ENCODE peak calls at places on chromosomes 13 and 19, in eight cellular contexts. One of them, this sample, is unnamed.
A peak's percentile ranks its signal among the peaks of the same experiment; 100 is the strongest.

GRCh38 chr13:73833331-73834070 is 300.7 kb downstream of the KLF12 start:
- DNase-seq in SJSA1: no peak
- DNase-seq in SJCRH30: no peak
- DNase-seq in tibial nerve: no peak
- DNase-seq in lower lobe of right lung: no peak
- DNase-seq in body of pancreas: no peak
- DNase-seq in neural progenitor cell: no peak
- DNase-seq in right cardiac atrium: no peak
- DNase-seq in this sample: no peak

GRCh38 chr13:87536499-87536898 is 134.7 kb upstream of the SLITRK5 start:
- DNase-seq in lower lobe of right lung: no peak
- DNase-seq in tibial nerve: no peak
- DNase-seq in neural progenitor cell: no peak
- DNase-seq in right cardiac atrium: no peak
- DNase-seq in SJSA1: no peak
- DNase-seq in SJCRH30: no peak
- DNase-seq in body of pancreas: no peak
- DNase-seq in this sample: no peak

GRCh38 chr19:2524840-2525723 is 49.2 kb downstream of the GADD45B start:
- DNase-seq in right cardiac atrium: peak; percentile 72
- DNase-seq in SJCRH30: no peak
- DNase-seq in SJSA1: peak; percentile 92
- DNase-seq in tibial nerve: no peak
- DNase-seq in neural progenitor cell: no peak
- DNase-seq in lower lobe of right lung: no peak
- DNase-seq in body of pancreas: no peak
- DNase-seq in this sample: no peak

GRCh38 chr19:3270908-3271307 is 46.4 kb downstream of the CELF5 start:
- DNase-seq in neural progenitor cell: peak; percentile 90
- DNase-seq in lower lobe of right lung: no peak
- DNase-seq in tibial nerve: no peak
- DNase-seq in right cardiac atrium: no peak
- DNase-seq in SJCRH30: peak; percentile 47
- DNase-seq in body of pancreas: peak; percentile 35
- DNase-seq in SJSA1: peak; percentile 62
- DNase-seq in this sample: no peak

GRCh38 chr13:87042946-87043345 is 628.2 kb upstream of the SLITRK5 start:
- DNase-seq in neural progenitor cell: no peak
- DNase-seq in lower lobe of right lung: no peak
- DNase-seq in SJCRH30: no peak
- DNase-seq in tibial nerve: no peak
- DNase-seq in SJSA1: no peak
- DNase-seq in right cardiac atrium: no peak
- DNase-seq in body of pancreas: no peak
- DNase-seq in this sample: no peak

GRCh38 chr13:26502826-26503225 is 54.7 kb upstream of the WASF3 start:
- DNase-seq in SJSA1: no peak
- DNase-seq in body of pancreas: peak; percentile 16
- DNase-seq in right cardiac atrium: no peak
- DNase-seq in lower lobe of right lung: no peak
- DNase-seq in SJCRH30: no peak
- DNase-seq in neural progenitor cell: peak; percentile 40
- DNase-seq in tibial nerve: peak; percentile 30
- DNase-seq in this sample: no peak

GRCh38 chr19:3068071-3068470 is 5.8 kb upstream of the TLE5 start:
- DNase-seq in body of pancreas: peak; percentile 76
- DNase-seq in SJCRH30: peak; percentile 90
- DNase-seq in tibial nerve: no peak
- DNase-seq in neural progenitor cell: no peak
- DNase-seq in lower lobe of right lung: no peak
- DNase-seq in SJSA1: no peak
- DNase-seq in right cardiac atrium: no peak
- DNase-seq in this sample: no peak

GRCh38 chr19:41753936-41754529 is 1.3 kb upstream of the CEACAM6 start:
- DNase-seq in SJCRH30: peak; percentile 77
- DNase-seq in body of pancreas: peak; percentile 80
- DNase-seq in right cardiac atrium: peak; percentile 54
- DNase-seq in SJSA1: no peak
- DNase-seq in lower lobe of right lung: peak; percentile 57
- DNase-seq in neural progenitor cell: peak; percentile 27
- DNase-seq in tibial nerve: peak; percentile 53
- DNase-seq in this sample: no peak

GRCh38 chr19:56133858-56134654 is 7.0 kb upstream of the ZNF444 start:
- DNase-seq in body of pancreas: no peak
- DNase-seq in neural progenitor cell: no peak
- DNase-seq in SJCRH30: no peak
- DNase-seq in right cardiac atrium: no peak
- DNase-seq in SJSA1: no peak
- DNase-seq in tibial nerve: no peak
- DNase-seq in lower lobe of right lung: peak; percentile 71
- DNase-seq in this sample: no peak
- H3K4me3 ChIP-seq in body of pancreas: no peak overlapping the region
- H3K4me3 ChIP-seq in neural progenitor cell: no peak overlapping the region
- H3K4me3 ChIP-seq in SJCRH30: no peak overlapping the region
- H3K4me3 ChIP-seq in right cardiac atrium: no peak overlapping the region
- H3K4me3 ChIP-seq in SJSA1: no peak overlapping the region
- H3K4me3 ChIP-seq in tibial nerve: no peak overlapping the region
- H3K4me3 ChIP-seq in lower lobe of right lung: no peak overlapping the region
- H3K4me3 ChIP-seq in this sample: no peak overlapping the region

GRCh38 chr19:38392707-38393308 is 4.3 kb downstream of the SPRED3 start:
- DNase-seq in body of pancreas: no peak
- DNase-seq in neural progenitor cell: no peak
- DNase-seq in SJCRH30: no peak
- DNase-seq in right cardiac atrium: peak; percentile 18
- DNase-seq in lower lobe of right lung: no peak
- DNase-seq in SJSA1: no peak
- DNase-seq in tibial nerve: no peak
- DNase-seq in this sample: no peak
- H3K27me3 ChIP-seq in body of pancreas: peaks cover 6% of the 10 kb centered on the region
- H3K27me3 ChIP-seq in neural progenitor cell: peaks cover 18% of the 10 kb centered on the region
- H3K27me3 ChIP-seq in SJCRH30: no peaks in the 10 kb centered on the region
- H3K27me3 ChIP-seq in right cardiac atrium: no peaks in the 10 kb centered on the region
- H3K27me3 ChIP-seq in lower lobe of right lung: peaks cover 38% of the 10 kb centered on the region
- H3K27me3 ChIP-seq in SJSA1: no peaks in the 10 kb centered on the region
- H3K27me3 ChIP-seq in tibial nerve: peaks cover 34% of the 10 kb centered on the region
- H3K27me3 ChIP-seq in this sample: no peaks in the 10 kb centered on the region

DNA sequence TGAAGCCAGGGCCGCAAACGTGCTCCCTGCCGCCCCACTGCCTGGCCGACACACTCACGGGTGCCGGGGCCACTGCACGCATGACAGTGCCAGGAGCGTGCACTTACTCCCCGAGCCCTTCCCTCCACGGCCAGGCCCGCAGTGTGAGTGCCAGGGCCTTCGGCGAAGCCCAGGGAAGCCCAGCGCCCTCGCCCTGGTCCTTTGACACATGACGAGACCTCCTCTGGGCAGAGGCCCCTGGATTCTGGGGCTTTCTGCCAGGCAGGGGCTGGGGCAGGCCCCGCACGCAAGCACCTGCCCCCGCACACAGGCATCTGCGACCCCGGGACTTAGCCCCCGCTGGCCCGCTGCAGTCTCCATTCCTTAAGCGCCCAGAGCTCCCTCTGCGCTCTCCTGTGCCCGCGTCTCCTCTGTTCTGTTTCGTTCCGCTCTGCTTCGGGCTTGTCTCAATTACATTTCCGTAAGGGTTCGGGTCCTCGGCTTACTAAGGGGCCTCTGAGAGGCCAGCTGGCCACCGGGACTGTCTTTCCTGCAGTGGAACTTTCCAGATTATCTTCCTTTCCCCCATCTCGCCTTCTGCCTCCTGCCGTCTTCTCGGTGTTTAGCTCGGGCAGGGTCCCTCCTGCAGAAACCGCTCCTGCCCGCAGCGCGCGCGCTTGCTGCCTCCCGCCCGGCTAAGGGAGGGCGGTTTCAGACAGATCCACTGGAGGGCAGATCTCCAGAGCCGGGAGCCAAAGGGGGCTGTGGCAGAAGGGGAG is 98.8 kb downstream of the ING1 start:
- DNase-seq in SJCRH30: no peak
- DNase-seq in lower lobe of right lung: no peak
- DNase-seq in body of pancreas: no peak
- DNase-seq in right cardiac atrium: no peak
- DNase-seq in SJSA1: peak; percentile 70
- DNase-seq in neural progenitor cell: no peak
- DNase-seq in tibial nerve: no peak
- DNase-seq in this sample: no peak
- H3K4me3 ChIP-seq in SJCRH30: no peak overlapping the region
- H3K4me3 ChIP-seq in lower lobe of right lung: peak overlapping the region; percentile 42
- H3K4me3 ChIP-seq in body of pancreas: no peak overlapping the region
- H3K4me3 ChIP-seq in right cardiac atrium: peak overlapping the region; percentile 19
- H3K4me3 ChIP-seq in SJSA1: no peak overlapping the region
- H3K4me3 ChIP-seq in neural progenitor cell: no peak overlapping the region
- H3K4me3 ChIP-seq in tibial nerve: no peak overlapping the region
- H3K4me3 ChIP-seq in this sample: no peak overlapping the region

GRCh38 chr19:18792661-18793060 is 1.6 kb upstream of the COMP start:
- DNase-seq in lower lobe of right lung: no peak
- DNase-seq in SJCRH30: no peak
- DNase-seq in body of pancreas: no peak
- DNase-seq in neural progenitor cell: no peak
- DNase-seq in tibial nerve: no peak
- DNase-seq in right cardiac atrium: peak; percentile 6
- DNase-seq in SJSA1: no peak
- DNase-seq in this sample: no peak
- H3K27me3 ChIP-seq in lower lobe of right lung: peaks cover 90% of the 10 kb centered on the region
- H3K27me3 ChIP-seq in SJCRH30: peaks cover 23% of the 10 kb centered on the region
- H3K27me3 ChIP-seq in body of pancreas: peaks cover 37% of the 10 kb centered on the region
- H3K27me3 ChIP-seq in neural progenitor cell: peaks cover 100% of the 10 kb centered on the region
- H3K27me3 ChIP-seq in tibial nerve: peaks cover 90% of the 10 kb centered on the region
- H3K27me3 ChIP-seq in right cardiac atrium: no peaks in the 10 kb centered on the region
- H3K27me3 ChIP-seq in SJSA1: peaks cover 58% of the 10 kb centered on the region
- H3K27me3 ChIP-seq in this sample: peaks cover 34% of the 10 kb centered on the region

GRCh38 chr19:18253716-18254115 is 20.5 kb downstream of the IQCN start:
- DNase-seq in SJCRH30: no peak
- DNase-seq in body of pancreas: no peak
- DNase-seq in SJSA1: no peak
- DNase-seq in tibial nerve: no peak
- DNase-seq in right cardiac atrium: no peak
- DNase-seq in neural progenitor cell: no peak
- DNase-seq in lower lobe of right lung: peak; percentile 59
- DNase-seq in this sample: no peak

GRCh38 chr19:18252370-18252717 is 21.9 kb downstream of the IQCN start:
- DNase-seq in lower lobe of right lung: no peak
- DNase-seq in neural progenitor cell: no peak
- DNase-seq in SJSA1: no peak
- DNase-seq in right cardiac atrium: no peak
- DNase-seq in body of pancreas: no peak
- DNase-seq in tibial nerve: no peak
- DNase-seq in SJCRH30: no peak
- DNase-seq in this sample: no peak

GRCh38 chr19:18251587-18252369 is 22.5 kb downstream of the IQCN start:
- DNase-seq in SJCRH30: peak; percentile 89
- DNase-seq in right cardiac atrium: peak; percentile 83
- DNase-seq in neural progenitor cell: peak; percentile 78
- DNase-seq in tibial nerve: peak; percentile 87
- DNase-seq in body of pancreas: peak; percentile 82
- DNase-seq in SJSA1: peak; percentile 68
- DNase-seq in lower lobe of right lung: peak; percentile 69
- DNase-seq in this sample: no peak

GRCh38 chr19:18254546-18255500 is 19.4 kb downstream of the IQCN start:
- DNase-seq in SJCRH30: no peak
- DNase-seq in lower lobe of right lung: no peak
- DNase-seq in right cardiac atrium: no peak
- DNase-seq in SJSA1: no peak
- DNase-seq in neural progenitor cell: no peak
- DNase-seq in tibial nerve: no peak
- DNase-seq in body of pancreas: peak; percentile 76
- DNase-seq in this sample: no peak

GRCh38 chr19:18253130-18253529 is 21.1 kb downstream of the IQCN start:
- DNase-seq in right cardiac atrium: no peak
- DNase-seq in lower lobe of right lung: no peak
- DNase-seq in SJCRH30: no peak
- DNase-seq in body of pancreas: no peak
- DNase-seq in tibial nerve: no peak
- DNase-seq in SJSA1: no peak
- DNase-seq in neural progenitor cell: no peak
- DNase-seq in this sample: no peak
- H3K4me3 ChIP-seq in right cardiac atrium: no peak overlapping the region
- H3K4me3 ChIP-seq in lower lobe of right lung: no peak overlapping the region
- H3K4me3 ChIP-seq in SJCRH30: no peak overlapping the region
- H3K4me3 ChIP-seq in body of pancreas: no peak overlapping the region
- H3K4me3 ChIP-seq in tibial nerve: no peak overlapping the region
- H3K4me3 ChIP-seq in SJSA1: no peak overlapping the region
- H3K4me3 ChIP-seq in neural progenitor cell: no peak overlapping the region
- H3K4me3 ChIP-seq in this sample: no peak overlapping the region

GRCh38 chr19:46303702-46304397 is 7.0 kb downstream of the HIF3A start:
- DNase-seq in lower lobe of right lung: peak; percentile 90
- DNase-seq in SJSA1: peak; percentile 50
- DNase-seq in tibial nerve: peak; percentile 40
- DNase-seq in neural progenitor cell: peak; percentile 96
- DNase-seq in SJCRH30: peak; percentile 28
- DNase-seq in body of pancreas: peak; percentile 86
- DNase-seq in right cardiac atrium: peak; percentile 90
- DNase-seq in this sample: no peak
- H3K27me3 ChIP-seq in lower lobe of right lung: no peaks in the 10 kb centered on the region
- H3K27me3 ChIP-seq in SJSA1: no peaks in the 10 kb centered on the region
- H3K27me3 ChIP-seq in tibial nerve: no peaks in the 10 kb centered on the region
- H3K27me3 ChIP-seq in neural progenitor cell: no peaks in the 10 kb centered on the region
- H3K27me3 ChIP-seq in SJCRH30: no peaks in the 10 kb centered on the region
- H3K27me3 ChIP-seq in body of pancreas: no peaks in the 10 kb centered on the region
- H3K27me3 ChIP-seq in right cardiac atrium: no peaks in the 10 kb centered on the region
- H3K27me3 ChIP-seq in this sample: no peaks in the 10 kb centered on the region

DNA sequence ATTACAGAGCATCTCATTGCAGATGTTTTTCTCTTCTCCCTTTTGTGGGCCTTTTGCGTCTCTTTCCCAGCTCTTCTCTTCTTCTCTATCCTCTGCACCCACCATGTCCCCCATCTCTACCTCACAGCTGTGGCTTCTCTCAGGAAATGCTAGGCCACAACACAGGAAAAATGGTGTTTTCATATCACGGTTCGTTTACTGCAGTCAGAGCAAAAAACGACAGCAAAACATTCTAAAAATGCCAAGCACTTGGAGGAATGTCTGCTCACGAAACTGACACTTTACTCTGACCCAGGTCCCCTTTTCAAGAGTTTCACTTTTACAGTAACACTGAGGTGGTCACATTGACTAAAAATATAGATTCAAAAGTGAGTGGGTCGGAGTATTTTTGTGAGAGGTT is 152.2 kb downstream of the DCT start:
- DNase-seq in lower lobe of right lung: no peak
- DNase-seq in SJSA1: no peak
- DNase-seq in right cardiac atrium: no peak
- DNase-seq in SJCRH30: peak; percentile 35
- DNase-seq in tibial nerve: no peak
- DNase-seq in body of pancreas: no peak
- DNase-seq in neural progenitor cell: no peak
- DNase-seq in this sample: no peak
- H3K4me3 ChIP-seq in lower lobe of right lung: no peak overlapping the region
- H3K4me3 ChIP-seq in SJSA1: no peak overlapping the region
- H3K4me3 ChIP-seq in right cardiac atrium: no peak overlapping the region
- H3K4me3 ChIP-seq in SJCRH30: no peak overlapping the region
- H3K4me3 ChIP-seq in tibial nerve: no peak overlapping the region
- H3K4me3 ChIP-seq in body of pancreas: no peak overlapping the region
- H3K4me3 ChIP-seq in neural progenitor cell: no peak overlapping the region
- H3K4me3 ChIP-seq in this sample: no peak overlapping the region